ENCODE peak calls at places on chromosomes 12 and 14, in four cellular contexts. One of them, this sample, is unnamed. For H3K27me3, the result is how much of the 10 kb centered on the place peaks cover.

GRCh38 chr12:14384783-14385638 is 19.5 kb downstream of the ATF7IP start:
- DNase-seq in endodermal cell: peak
- DNase-seq in ovary: peak
- DNase-seq in esophagus squamous epithelium: no peak
- DNase-seq in this sample: no peak

GRCh38 chr12:123069436-123070266 is 81.2 kb downstream of the PITPNM2 start:
- DNase-seq in ovary: no peak
- DNase-seq in esophagus squamous epithelium: no peak
- DNase-seq in endodermal cell: no peak
- DNase-seq in this sample: no peak

GRCh38 chr12:114414866-114415524 is 9.1 kb upstream of the TBX5 start:
- DNase-seq in ovary: no peak
- DNase-seq in endodermal cell: peak
- DNase-seq in esophagus squamous epithelium: no peak
- DNase-seq in this sample: no peak

GRCh38 chr14:49896956-49897355 is 4.1 kb downstream of the ARF6 start:
- DNase-seq in endodermal cell: no peak
- DNase-seq in esophagus squamous epithelium: no peak
- DNase-seq in ovary: no peak
- DNase-seq in this sample: no peak

GRCh38 chr12:21757665-21758064 is 16.8 kb downstream of the KCNJ8 start:
- DNase-seq in esophagus squamous epithelium: no peak
- DNase-seq in ovary: no peak
- DNase-seq in endodermal cell: no peak
- DNase-seq in this sample: no peak

GRCh38 chr12:98579347-98579746 is 14.1 kb upstream of the SLC25A3 start:
- DNase-seq in ovary: no peak
- DNase-seq in endodermal cell: peak
- DNase-seq in esophagus squamous epithelium: no peak
- DNase-seq in this sample: no peak

GRCh38 chr14:102088012-102088792 is 1.4 kb upstream of the HSP90AA1 start:
- DNase-seq in esophagus squamous epithelium: no peak
- DNase-seq in ovary: peak
- DNase-seq in endodermal cell: peak
- DNase-seq in this sample: peak

GRCh38 chr12:124294686-124295315 is at the start of gene RFLNA:
- DNase-seq in ovary: peak
- DNase-seq in endodermal cell: peak
- DNase-seq in esophagus squamous epithelium: no peak
- DNase-seq in this sample: peak

GRCh38 chr12:93569656-93570551 is 2.6 kb upstream of the SOCS2 start:
- DNase-seq in ovary: peak
- DNase-seq in endodermal cell: peak
- DNase-seq in esophagus squamous epithelium: peak
- DNase-seq in this sample: peak

GRCh38 chr12:65319680-65320193 is 41.3 kb downstream of the MSRB3 start:
- DNase-seq in esophagus squamous epithelium: no peak
- DNase-seq in ovary: no peak
- DNase-seq in endodermal cell: no peak
- DNase-seq in this sample: no peak

GRCh38 chr12:43210437-43211197 is 341.4 kb downstream of the ADAMTS20 start:
- DNase-seq in endodermal cell: no peak
- DNase-seq in ovary: no peak
- DNase-seq in esophagus squamous epithelium: no peak
- DNase-seq in this sample: no peak

GRCh38 chr12:53508534-53509199 is 1.4 kb upstream of the NPFF start:
- DNase-seq in endodermal cell: peak
- DNase-seq in esophagus squamous epithelium: peak
- DNase-seq in ovary: peak
- DNase-seq in this sample: peak

GRCh38 chr12:538731-539539 is 79.2 kb downstream of the B4GALNT3 start:
- DNase-seq in ovary: no peak
- DNase-seq in endodermal cell: no peak
- DNase-seq in esophagus squamous epithelium: no peak
- DNase-seq in this sample: peak

GRCh38 chr14:45284802-45285201 is 31.8 kb upstream of the MIS18BP1 start:
- DNase-seq in esophagus squamous epithelium: no peak
- DNase-seq in endodermal cell: no peak
- DNase-seq in ovary: no peak
- DNase-seq in this sample: no peak

GRCh38 chr14:54866588-54866987 is 36.0 kb downstream of the GCH1 start:
- DNase-seq in esophagus squamous epithelium: no peak
- DNase-seq in ovary: no peak
- DNase-seq in endodermal cell: no peak
- DNase-seq in this sample: no peak

GRCh38 chr14:66099931-66100330 is 386.2 kb upstream of the CCDC196 start:
- DNase-seq in esophagus squamous epithelium: no peak
- DNase-seq in endodermal cell: no peak
- DNase-seq in ovary: no peak
- DNase-seq in this sample: no peak

GRCh38 chr14:72849222-72849621 is 44.7 kb downstream of the DPF3 start:
- DNase-seq in endodermal cell: no peak
- DNase-seq in ovary: no peak
- DNase-seq in esophagus squamous epithelium: no peak
- DNase-seq in this sample: no peak

GRCh38 chr12:599756-600155 is 63.5 kb downstream of the NINJ2 start:
- DNase-seq in ovary: no peak
- DNase-seq in endodermal cell: peak
- DNase-seq in esophagus squamous epithelium: no peak
- DNase-seq in this sample: no peak

GRCh38 chr12:12560587-12561304 is 1.9 kb downstream of the DUSP16 start:
- DNase-seq in endodermal cell: peak
- DNase-seq in ovary: peak
- DNase-seq in esophagus squamous epithelium: no peak
- DNase-seq in this sample: no peak

GRCh38 chr14:35944847-35945246 is 118.7 kb downstream of the BRMS1L start:
- DNase-seq in endodermal cell: peak
- DNase-seq in esophagus squamous epithelium: no peak
- DNase-seq in ovary: no peak
- DNase-seq in this sample: no peak

GRCh38 chr12:69905801-69906200 is 80.8 kb downstream of the MYRFL start:
- DNase-seq in endodermal cell: no peak
- DNase-seq in ovary: no peak
- DNase-seq in esophagus squamous epithelium: no peak
- DNase-seq in this sample: no peak

GRCh38 chr14:105852378-105853088 is 326.1 kb downstream of the TMEM121 start:
- DNase-seq in esophagus squamous epithelium: no peak
- DNase-seq in ovary: peak
- DNase-seq in endodermal cell: peak
- DNase-seq in this sample: peak

GRCh38 chr12:104569348-104570173 is 112.8 kb downstream of the CHST11 start:
- DNase-seq in endodermal cell: no peak
- DNase-seq in ovary: no peak
- DNase-seq in esophagus squamous epithelium: peak
- DNase-seq in this sample: peak

GRCh38 chr12:74170645-74171477 is 366.8 kb upstream of the ATXN7L3B start:
- DNase-seq in endodermal cell: no peak
- DNase-seq in esophagus squamous epithelium: no peak
- DNase-seq in ovary: no peak
- DNase-seq in this sample: no peak

GRCh38 chr14:26008290-26008689 is 589.5 kb downstream of the NOVA1 start:
- DNase-seq in ovary: no peak
- DNase-seq in esophagus squamous epithelium: no peak
- DNase-seq in endodermal cell: peak
- DNase-seq in this sample: no peak

GRCh38 chr12:64675795-64676194 is 65.5 kb downstream of the RASSF3 start:
- DNase-seq in endodermal cell: no peak
- DNase-seq in esophagus squamous epithelium: no peak
- DNase-seq in ovary: no peak
- DNase-seq in this sample: no peak

GRCh38 chr14:105474478-105475268 is at the start of gene CRIP2:
- DNase-seq in endodermal cell: peak
- DNase-seq in esophagus squamous epithelium: no peak
- DNase-seq in ovary: no peak
- DNase-seq in this sample: no peak

GRCh38 chr12:87509233-87509820 is 519.9 kb downstream of the C12orf50 start:
- DNase-seq in esophagus squamous epithelium: no peak
- DNase-seq in endodermal cell: no peak
- DNase-seq in ovary: no peak
- DNase-seq in this sample: no peak

GRCh38 chr12:3229577-3229976 is 152.4 kb downstream of the TSPAN9 start:
- DNase-seq in ovary: no peak
- DNase-seq in endodermal cell: no peak
- DNase-seq in esophagus squamous epithelium: no peak
- DNase-seq in this sample: no peak

GRCh38 chr14:99271951-99272668 is at the start of gene BCL11B:
- DNase-seq in esophagus squamous epithelium: peak
- DNase-seq in endodermal cell: peak
- DNase-seq in ovary: peak
- DNase-seq in this sample: peak

GRCh38 chr12:47017901-47018479 is 61.4 kb upstream of the PCED1B start:
- DNase-seq in endodermal cell: no peak
- DNase-seq in esophagus squamous epithelium: no peak
- DNase-seq in ovary: no peak
- DNase-seq in this sample: no peak

GRCh38 chr12:123286997-123287396 is 15.3 kb upstream of the CDK2AP1 start:
- DNase-seq in endodermal cell: peak
- DNase-seq in ovary: no peak
- DNase-seq in esophagus squamous epithelium: no peak
- DNase-seq in this sample: no peak

GRCh38 chr12:127677537-127678131 is 589.3 kb upstream of the TMEM132C start:
- DNase-seq in endodermal cell: peak
- DNase-seq in ovary: peak
- DNase-seq in esophagus squamous epithelium: no peak
- DNase-seq in this sample: peak

GRCh38 chr12:15931590-15932053 is 20.5 kb downstream of the DERA start:
- DNase-seq in ovary: no peak
- DNase-seq in esophagus squamous epithelium: no peak
- DNase-seq in endodermal cell: peak
- DNase-seq in this sample: no peak

GRCh38 chr12:11568155-11568761 is 81.2 kb upstream of the ETV6 start:
- DNase-seq in ovary: no peak
- DNase-seq in esophagus squamous epithelium: no peak
- DNase-seq in endodermal cell: no peak
- DNase-seq in this sample: no peak

DNA sequence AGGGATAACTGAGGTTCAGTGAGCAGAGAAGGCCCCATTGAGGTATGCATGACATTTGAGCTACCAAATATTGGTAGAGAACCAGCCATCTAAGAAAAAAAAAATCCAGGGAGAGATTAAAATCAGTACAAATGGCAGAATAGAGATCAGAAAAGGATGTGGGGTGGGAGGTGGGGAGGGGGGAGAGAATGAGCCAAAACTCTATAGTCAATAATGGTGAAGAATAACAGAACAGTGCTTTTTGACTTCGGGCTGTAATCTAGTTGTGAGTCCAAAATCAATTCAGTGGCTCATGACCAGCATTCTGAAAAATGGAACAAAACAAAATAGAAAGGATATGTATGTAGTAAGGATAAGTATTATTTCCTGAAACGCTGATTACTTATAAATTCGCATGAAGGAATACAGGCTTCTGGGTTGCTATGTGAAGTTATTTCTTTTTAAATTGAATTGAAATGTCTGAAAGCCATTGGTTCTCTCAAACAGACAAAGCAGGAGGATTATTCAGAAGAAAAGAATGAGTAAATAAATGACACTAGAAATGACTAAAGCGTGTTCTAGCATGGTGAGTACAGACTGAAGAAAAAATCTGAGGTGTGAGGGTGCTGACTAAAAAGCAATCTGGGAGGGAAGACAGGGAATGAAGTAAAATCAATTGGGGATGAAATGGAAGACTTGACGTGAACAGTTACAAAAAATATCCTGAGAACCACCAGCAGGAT is 72.4 kb downstream of the ATP2B1 start:
- DNase-seq in ovary: no peak
- DNase-seq in endodermal cell: no peak
- DNase-seq in esophagus squamous epithelium: no peak
- DNase-seq in this sample: no peak
- TF ChIP-seq CTCF in ovary: no peak
- TF ChIP-seq CTCF in endodermal cell: no peak
- TF ChIP-seq CTCF in esophagus squamous epithelium: no peak
- TF ChIP-seq CTCF in this sample: no peak

DNA sequence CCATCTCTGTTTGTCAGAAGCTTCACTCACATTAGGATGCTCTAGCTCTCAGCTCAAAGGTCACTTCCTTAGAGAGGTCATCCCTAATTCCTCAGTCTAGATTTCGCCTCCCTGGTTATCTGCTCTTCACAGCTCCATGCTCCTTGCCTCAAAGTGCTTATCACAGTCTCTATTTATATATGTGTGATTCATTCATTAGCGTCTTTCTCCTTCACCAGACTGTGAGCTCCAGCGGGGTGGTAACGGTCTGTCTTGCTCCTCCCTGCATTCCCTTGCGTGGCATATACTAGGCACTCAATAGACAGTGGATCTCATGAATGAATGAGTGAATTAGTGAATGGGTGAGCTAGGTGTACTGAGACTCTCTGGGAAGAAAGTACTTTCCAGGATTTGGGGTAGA is 6.9 kb downstream of the SYNDIG1L start:
- DNase-seq in esophagus squamous epithelium: no peak
- DNase-seq in endodermal cell: no peak
- DNase-seq in ovary: no peak
- DNase-seq in this sample: no peak
- H3K27me3 ChIP-seq in esophagus squamous epithelium: under half
- H3K27me3 ChIP-seq in endodermal cell: under half
- H3K27me3 ChIP-seq in ovary: under half
- H3K27me3 ChIP-seq in this sample: under half

GRCh38 chr14:34322940-34323418 is 139.1 kb downstream of the SPTSSA start:
- DNase-seq in ovary: peak
- DNase-seq in endodermal cell: peak
- DNase-seq in esophagus squamous epithelium: no peak
- DNase-seq in this sample: peak
- TF ChIP-seq CTCF in ovary: no peak
- TF ChIP-seq CTCF in endodermal cell: peak
- TF ChIP-seq CTCF in esophagus squamous epithelium: peak
- TF ChIP-seq CTCF in this sample: peak

GRCh38 chr14:61940669-61941420 is 178.6 kb downstream of the SNAPC1 start:
- DNase-seq in endodermal cell: no peak
- DNase-seq in ovary: no peak
- DNase-seq in esophagus squamous epithelium: no peak
- DNase-seq in this sample: no peak

GRCh38 chr14:61941421-61941805 is 179.2 kb downstream of the SNAPC1 start:
- DNase-seq in esophagus squamous epithelium: no peak
- DNase-seq in endodermal cell: no peak
- DNase-seq in ovary: no peak
- DNase-seq in this sample: no peak
- H3K27me3 ChIP-seq in esophagus squamous epithelium: under half
- H3K27me3 ChIP-seq in endodermal cell: under half
- H3K27me3 ChIP-seq in ovary: under half
- H3K27me3 ChIP-seq in this sample: under half

GRCh38 chr14:33475623-33476022 is 475.3 kb downstream of the EGLN3 start:
- DNase-seq in esophagus squamous epithelium: no peak
- DNase-seq in ovary: no peak
- DNase-seq in endodermal cell: peak
- DNase-seq in this sample: no peak
- TF ChIP-seq CTCF in esophagus squamous epithelium: peak
- TF ChIP-seq CTCF in ovary: no peak
- TF ChIP-seq CTCF in endodermal cell: peak
- TF ChIP-seq CTCF in this sample: peak

GRCh38 chr14:94376976-94377865 is 11.2 kb downstream of the SERPINA1 start:
- DNase-seq in ovary: no peak
- DNase-seq in esophagus squamous epithelium: no peak
- DNase-seq in endodermal cell: peak
- DNase-seq in this sample: no peak
- H3K27me3 ChIP-seq in ovary: under half
- H3K27me3 ChIP-seq in esophagus squamous epithelium: under half
- H3K27me3 ChIP-seq in endodermal cell: under half
- H3K27me3 ChIP-seq in this sample: under half

This sample was measured in lower lobe of right lung.